ENCODE peak calls at places on chromosome 14, in eight cellular contexts. One of them, this sample, is unnamed.

GRCh38 chr14:67332468-67332867 is 27.1 kb downstream of the ATP6V1D start:
- DNase-seq in IMR-90: peak; percentile 23
- DNase-seq in cardiac fibroblast: no peak
- DNase-seq in cardiac muscle cell: no peak
- DNase-seq in HCT116: no peak
- DNase-seq in lower leg skin: no peak
- DNase-seq in epithelial cell of esophagus: no peak
- DNase-seq in tibial artery: no peak
- DNase-seq in this sample: no peak

GRCh38 chr14:56666716-56667115 is 87.1 kb downstream of the TMEM260 start:
- DNase-seq in IMR-90: peak; percentile 69
- DNase-seq in cardiac fibroblast: peak; percentile 67
- DNase-seq in cardiac muscle cell: peak; percentile 14
- DNase-seq in lower leg skin: no peak
- DNase-seq in HCT116: no peak
- DNase-seq in epithelial cell of esophagus: peak; percentile 85
- DNase-seq in tibial artery: no peak
- DNase-seq in this sample: no peak

GRCh38 chr14:99624971-99625370 is 20.0 kb upstream of the HHIPL1 start:
- DNase-seq in cardiac fibroblast: no peak
- DNase-seq in cardiac muscle cell: no peak
- DNase-seq in IMR-90: no peak
- DNase-seq in lower leg skin: no peak
- DNase-seq in HCT116: no peak
- DNase-seq in tibial artery: no peak
- DNase-seq in epithelial cell of esophagus: peak; percentile 25
- DNase-seq in this sample: no peak

GRCh38 chr14:76656592-76656991 is 104.7 kb upstream of the VASH1 start:
- DNase-seq in cardiac fibroblast: no peak
- DNase-seq in IMR-90: no peak
- DNase-seq in epithelial cell of esophagus: no peak
- DNase-seq in HCT116: no peak
- DNase-seq in lower leg skin: no peak
- DNase-seq in cardiac muscle cell: no peak
- DNase-seq in tibial artery: no peak
- DNase-seq in this sample: no peak

GRCh38 chr14:22505751-22506710 is 83.0 kb downstream of the DAD1 start:
- DNase-seq in IMR-90: no peak
- DNase-seq in cardiac fibroblast: no peak
- DNase-seq in tibial artery: no peak
- DNase-seq in epithelial cell of esophagus: no peak
- DNase-seq in cardiac muscle cell: no peak
- DNase-seq in HCT116: no peak
- DNase-seq in lower leg skin: no peak
- DNase-seq in this sample: no peak

GRCh38 chr14:37194698-37195097 is 3.0 kb upstream of the MIPOL1 start:
- DNase-seq in IMR-90: no peak
- DNase-seq in lower leg skin: no peak
- DNase-seq in tibial artery: no peak
- DNase-seq in epithelial cell of esophagus: no peak
- DNase-seq in cardiac fibroblast: no peak
- DNase-seq in cardiac muscle cell: no peak
- DNase-seq in HCT116: no peak
- DNase-seq in this sample: no peak

GRCh38 chr14:24903337-24903736 is 146.6 kb downstream of the STXBP6 start:
- DNase-seq in tibial artery: no peak
- DNase-seq in cardiac fibroblast: peak; percentile 66
- DNase-seq in epithelial cell of esophagus: no peak
- DNase-seq in cardiac muscle cell: peak; percentile 62
- DNase-seq in IMR-90: peak; percentile 75
- DNase-seq in HCT116: no peak
- DNase-seq in lower leg skin: no peak
- DNase-seq in this sample: no peak

GRCh38 chr14:39267592-39268112 is 33.9 kb downstream of the MIA2 start:
- DNase-seq in tibial artery: no peak
- DNase-seq in IMR-90: no peak
- DNase-seq in cardiac fibroblast: no peak
- DNase-seq in HCT116: peak; percentile 24
- DNase-seq in lower leg skin: no peak
- DNase-seq in epithelial cell of esophagus: peak; percentile 45
- DNase-seq in cardiac muscle cell: peak; percentile 23
- DNase-seq in this sample: no peak

GRCh38 chr14:92959189-92959531 is 36.2 kb downstream of the CHGA start:
- DNase-seq in IMR-90: no peak
- DNase-seq in cardiac muscle cell: no peak
- DNase-seq in tibial artery: no peak
- DNase-seq in cardiac fibroblast: no peak
- DNase-seq in epithelial cell of esophagus: no peak
- DNase-seq in HCT116: no peak
- DNase-seq in lower leg skin: no peak
- DNase-seq in this sample: peak; percentile 100

GRCh38 chr14:91980157-91980556 is 32.7 kb upstream of the FBLN5 start:
- DNase-seq in cardiac muscle cell: peak; percentile 80
- DNase-seq in cardiac fibroblast: peak; percentile 97
- DNase-seq in HCT116: peak; percentile 75
- DNase-seq in tibial artery: no peak
- DNase-seq in lower leg skin: no peak
- DNase-seq in epithelial cell of esophagus: peak; percentile 95
- DNase-seq in IMR-90: peak; percentile 96
- DNase-seq in this sample: no peak

GRCh38 chr14:95518045-95518751 is 1.7 kb upstream of the SYNE3 start:
- DNase-seq in lower leg skin: peak; percentile 81
- DNase-seq in IMR-90: peak; percentile 57
- DNase-seq in cardiac fibroblast: peak; percentile 69
- DNase-seq in epithelial cell of esophagus: peak; percentile 11
- DNase-seq in cardiac muscle cell: peak; percentile 74
- DNase-seq in HCT116: no peak
- DNase-seq in tibial artery: no peak
- DNase-seq in this sample: no peak

GRCh38 chr14:90611936-90612335 is 204.3 kb downstream of the TTC7B start:
- DNase-seq in epithelial cell of esophagus: no peak
- DNase-seq in IMR-90: no peak
- DNase-seq in cardiac muscle cell: peak; percentile 52
- DNase-seq in tibial artery: no peak
- DNase-seq in lower leg skin: no peak
- DNase-seq in HCT116: no peak
- DNase-seq in cardiac fibroblast: peak; percentile 51
- DNase-seq in this sample: no peak

GRCh38 chr14:26032348-26032747 is 565.5 kb downstream of the NOVA1 start:
- DNase-seq in HCT116: no peak
- DNase-seq in epithelial cell of esophagus: no peak
- DNase-seq in IMR-90: no peak
- DNase-seq in tibial artery: no peak
- DNase-seq in cardiac fibroblast: no peak
- DNase-seq in cardiac muscle cell: no peak
- DNase-seq in lower leg skin: no peak
- DNase-seq in this sample: no peak

GRCh38 chr14:23929822-23930294 is 23.7 kb upstream of the DHRS4 start:
- DNase-seq in IMR-90: peak; percentile 69
- DNase-seq in tibial artery: peak; percentile 80
- DNase-seq in cardiac fibroblast: peak; percentile 74
- DNase-seq in epithelial cell of esophagus: peak; percentile 72
- DNase-seq in cardiac muscle cell: peak; percentile 80
- DNase-seq in HCT116: peak; percentile 59
- DNase-seq in lower leg skin: peak; percentile 95
- DNase-seq in this sample: peak; percentile 53

GRCh38 chr14:68670344-68670725 is 122.5 kb downstream of the ZFP36L1 start:
- DNase-seq in lower leg skin: peak; percentile 82
- DNase-seq in tibial artery: peak; percentile 21
- DNase-seq in cardiac muscle cell: no peak
- DNase-seq in epithelial cell of esophagus: no peak
- DNase-seq in IMR-90: no peak
- DNase-seq in HCT116: no peak
- DNase-seq in cardiac fibroblast: no peak
- DNase-seq in this sample: no peak

GRCh38 chr14:42000450-42000849 is 393.8 kb downstream of the LRFN5 start:
- DNase-seq in cardiac muscle cell: no peak
- DNase-seq in tibial artery: no peak
- DNase-seq in cardiac fibroblast: no peak
- DNase-seq in IMR-90: no peak
- DNase-seq in epithelial cell of esophagus: peak; percentile 48
- DNase-seq in HCT116: no peak
- DNase-seq in lower leg skin: no peak
- DNase-seq in this sample: no peak

GRCh38 chr14:85554106-85554505 is 24.2 kb downstream of the FLRT2 start:
- DNase-seq in IMR-90: peak; percentile 53
- DNase-seq in lower leg skin: no peak
- DNase-seq in cardiac muscle cell: no peak
- DNase-seq in epithelial cell of esophagus: no peak
- DNase-seq in tibial artery: no peak
- DNase-seq in HCT116: no peak
- DNase-seq in cardiac fibroblast: no peak
- DNase-seq in this sample: no peak

GRCh38 chr14:74890262-74890661 is 8.5 kb downstream of the DLST start:
- DNase-seq in HCT116: no peak
- DNase-seq in cardiac fibroblast: no peak
- DNase-seq in IMR-90: no peak
- DNase-seq in epithelial cell of esophagus: no peak
- DNase-seq in cardiac muscle cell: no peak
- DNase-seq in tibial artery: no peak
- DNase-seq in lower leg skin: no peak
- DNase-seq in this sample: no peak

GRCh38 chr14:78611796-78612571 is 441.8 kb downstream of the NRXN3 start:
- DNase-seq in lower leg skin: no peak
- DNase-seq in tibial artery: no peak
- DNase-seq in IMR-90: no peak
- DNase-seq in cardiac fibroblast: no peak
- DNase-seq in HCT116: no peak
- DNase-seq in cardiac muscle cell: no peak
- DNase-seq in epithelial cell of esophagus: no peak
- DNase-seq in this sample: no peak

GRCh38 chr14:106286697-106287290 is 760.4 kb downstream of the TMEM121 start:
- DNase-seq in cardiac muscle cell: no peak
- DNase-seq in tibial artery: no peak
- DNase-seq in cardiac fibroblast: no peak
- DNase-seq in lower leg skin: no peak
- DNase-seq in epithelial cell of esophagus: no peak
- DNase-seq in IMR-90: no peak
- DNase-seq in HCT116: no peak
- DNase-seq in this sample: no peak

GRCh38 chr14:61512026-61512425 is 183.3 kb upstream of the HIF1A start:
- DNase-seq in epithelial cell of esophagus: peak; percentile 28
- DNase-seq in IMR-90: no peak
- DNase-seq in tibial artery: no peak
- DNase-seq in HCT116: no peak
- DNase-seq in lower leg skin: no peak
- DNase-seq in cardiac muscle cell: peak; percentile 76
- DNase-seq in cardiac fibroblast: peak; percentile 58
- DNase-seq in this sample: no peak

GRCh38 chr14:72975776-72976175 is 49.5 kb downstream of the DCAF4 start:
- DNase-seq in cardiac muscle cell: no peak
- DNase-seq in cardiac fibroblast: no peak
- DNase-seq in IMR-90: no peak
- DNase-seq in lower leg skin: no peak
- DNase-seq in HCT116: no peak
- DNase-seq in tibial artery: no peak
- DNase-seq in epithelial cell of esophagus: no peak
- DNase-seq in this sample: no peak
- TF ChIP-seq CTCF in cardiac muscle cell: no peak
- TF ChIP-seq CTCF in cardiac fibroblast: no peak
- TF ChIP-seq CTCF in IMR-90: no peak
- TF ChIP-seq CTCF in lower leg skin: no peak
- TF ChIP-seq CTCF in HCT116: no peak
- TF ChIP-seq CTCF in tibial artery: no peak
- TF ChIP-seq CTCF in epithelial cell of esophagus: no peak
- TF ChIP-seq CTCF in this sample: peak; percentile 9

GRCh38 chr14:102830474-102831045 is 53.3 kb downstream of the TRAF3 start:
- DNase-seq in epithelial cell of esophagus: no peak
- DNase-seq in HCT116: no peak
- DNase-seq in IMR-90: no peak
- DNase-seq in cardiac muscle cell: no peak
- DNase-seq in lower leg skin: no peak
- DNase-seq in cardiac fibroblast: no peak
- DNase-seq in tibial artery: no peak
- DNase-seq in this sample: no peak

GRCh38 chr14:102828201-102828600 is 51.0 kb downstream of the TRAF3 start:
- DNase-seq in HCT116: no peak
- DNase-seq in cardiac muscle cell: peak; percentile 19
- DNase-seq in IMR-90: no peak
- DNase-seq in lower leg skin: no peak
- DNase-seq in epithelial cell of esophagus: no peak
- DNase-seq in cardiac fibroblast: no peak
- DNase-seq in tibial artery: no peak
- DNase-seq in this sample: no peak

GRCh38 chr14:102826751-102827675 is 49.8 kb downstream of the TRAF3 start:
- DNase-seq in IMR-90: no peak
- DNase-seq in epithelial cell of esophagus: no peak
- DNase-seq in cardiac muscle cell: no peak
- DNase-seq in tibial artery: no peak
- DNase-seq in cardiac fibroblast: no peak
- DNase-seq in HCT116: no peak
- DNase-seq in lower leg skin: no peak
- DNase-seq in this sample: no peak

GRCh38 chr14:102827716-102828115 is 50.5 kb downstream of the TRAF3 start:
- DNase-seq in lower leg skin: no peak
- DNase-seq in tibial artery: no peak
- DNase-seq in HCT116: no peak
- DNase-seq in cardiac muscle cell: no peak
- DNase-seq in IMR-90: peak; percentile 23
- DNase-seq in cardiac fibroblast: no peak
- DNase-seq in epithelial cell of esophagus: peak; percentile 10
- DNase-seq in this sample: no peak

GRCh38 chr14:102829106-102829505 is 51.9 kb downstream of the TRAF3 start:
- DNase-seq in lower leg skin: no peak
- DNase-seq in epithelial cell of esophagus: no peak
- DNase-seq in HCT116: no peak
- DNase-seq in cardiac muscle cell: peak; percentile 47
- DNase-seq in cardiac fibroblast: peak; percentile 18
- DNase-seq in tibial artery: no peak
- DNase-seq in IMR-90: peak; percentile 92
- DNase-seq in this sample: no peak
- TF ChIP-seq CTCF in lower leg skin: no peak
- TF ChIP-seq CTCF in epithelial cell of esophagus: no peak
- TF ChIP-seq CTCF in HCT116: no peak
- TF ChIP-seq CTCF in cardiac muscle cell: no peak
- TF ChIP-seq CTCF in cardiac fibroblast: no peak
- TF ChIP-seq CTCF in tibial artery: no peak
- TF ChIP-seq CTCF in IMR-90: no peak
- TF ChIP-seq CTCF in this sample: no peak

DNA sequence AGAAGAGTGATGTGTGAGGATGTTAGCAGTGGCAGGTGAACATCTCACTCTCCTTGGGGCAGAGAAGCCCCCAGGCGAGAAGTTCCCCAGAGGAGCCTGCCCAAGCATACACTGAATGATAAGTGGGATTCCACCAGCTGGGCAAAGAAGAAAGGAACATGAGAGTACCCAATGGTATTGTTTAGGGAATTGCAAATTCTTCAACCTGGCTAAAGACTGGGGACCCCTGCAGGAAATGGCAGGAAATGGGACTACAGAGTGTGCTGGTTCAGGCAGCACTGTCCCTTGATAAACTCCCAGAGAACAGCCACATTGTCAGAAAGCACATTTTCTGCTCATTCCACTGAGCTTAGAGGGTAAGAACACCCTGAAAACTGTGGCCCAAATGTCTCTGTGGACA is 121.3 kb downstream of the RPS29 start:
- DNase-seq in cardiac fibroblast: peak; percentile 3
- DNase-seq in IMR-90: no peak
- DNase-seq in tibial artery: no peak
- DNase-seq in HCT116: peak; percentile 12
- DNase-seq in cardiac muscle cell: peak; percentile 4
- DNase-seq in lower leg skin: no peak
- DNase-seq in epithelial cell of esophagus: no peak
- DNase-seq in this sample: no peak
- TF ChIP-seq CTCF in cardiac fibroblast: peak; percentile 25
- TF ChIP-seq CTCF in IMR-90: peak; percentile 12
- TF ChIP-seq CTCF in tibial artery: no peak
- TF ChIP-seq CTCF in HCT116: no peak
- TF ChIP-seq CTCF in cardiac muscle cell: peak; percentile 17
- TF ChIP-seq CTCF in lower leg skin: no peak
- TF ChIP-seq CTCF in epithelial cell of esophagus: peak; percentile 9
- TF ChIP-seq CTCF in this sample: no peak

GRCh38 chr14:20413785-20414117 is 450 bp upstream of the TEP1 start:
- DNase-seq in tibial artery: no peak
- DNase-seq in HCT116: no peak
- DNase-seq in cardiac fibroblast: no peak
- DNase-seq in lower leg skin: peak; percentile 77
- DNase-seq in cardiac muscle cell: no peak
- DNase-seq in IMR-90: no peak
- DNase-seq in epithelial cell of esophagus: no peak
- DNase-seq in this sample: no peak
- TF ChIP-seq CTCF in tibial artery: no peak
- TF ChIP-seq CTCF in HCT116: no peak
- TF ChIP-seq CTCF in cardiac fibroblast: no peak
- TF ChIP-seq CTCF in lower leg skin: no peak
- TF ChIP-seq CTCF in cardiac muscle cell: no peak
- TF ChIP-seq CTCF in IMR-90: no peak
- TF ChIP-seq CTCF in epithelial cell of esophagus: no peak
- TF ChIP-seq CTCF in this sample: no peak